ENCODE peak calls at places on chromosome 18, in nine cellular contexts. One of them, this sample, is unnamed.

GRCh38 chr18:36211612-36212065 is 24.3 kb downstream of the MOCOS start:
- DNase-seq in thoracic aorta: no peak
- DNase-seq in AG04450: no peak
- DNase-seq in heart left ventricle: no peak
- DNase-seq in HepG2: no peak
- DNase-seq in GM23248: peak
- DNase-seq in prostate gland: no peak
- DNase-seq in WERI-Rb-1: no peak
- DNase-seq in skeletal muscle cell: no peak
- DNase-seq in this sample: no peak

GRCh38 chr18:22983175-22983574 is 50.0 kb downstream of the RBBP8 start:
- DNase-seq in prostate gland: no peak
- DNase-seq in GM23248: peak
- DNase-seq in skeletal muscle cell: peak
- DNase-seq in thoracic aorta: no peak
- DNase-seq in WERI-Rb-1: no peak
- DNase-seq in HepG2: peak
- DNase-seq in heart left ventricle: no peak
- DNase-seq in AG04450: peak
- DNase-seq in this sample: no peak

GRCh38 chr18:58249677-58250076 is 205.7 kb downstream of the NEDD4L start:
- DNase-seq in HepG2: no peak
- DNase-seq in skeletal muscle cell: no peak
- DNase-seq in GM23248: peak
- DNase-seq in WERI-Rb-1: no peak
- DNase-seq in heart left ventricle: no peak
- DNase-seq in prostate gland: no peak
- DNase-seq in thoracic aorta: no peak
- DNase-seq in AG04450: no peak
- DNase-seq in this sample: no peak

GRCh38 chr18:63105636-63106316 is 213.8 kb downstream of the BCL2 start:
- DNase-seq in thoracic aorta: no peak
- DNase-seq in HepG2: no peak
- DNase-seq in WERI-Rb-1: no peak
- DNase-seq in AG04450: no peak
- DNase-seq in skeletal muscle cell: no peak
- DNase-seq in GM23248: no peak
- DNase-seq in prostate gland: no peak
- DNase-seq in heart left ventricle: no peak
- DNase-seq in this sample: no peak

GRCh38 chr18:6728809-6729246 is 688 bp upstream of the ARHGAP28 start:
- DNase-seq in HepG2: no peak
- DNase-seq in GM23248: no peak
- DNase-seq in WERI-Rb-1: no peak
- DNase-seq in AG04450: no peak
- DNase-seq in prostate gland: peak
- DNase-seq in skeletal muscle cell: no peak
- DNase-seq in thoracic aorta: no peak
- DNase-seq in heart left ventricle: no peak
- DNase-seq in this sample: no peak

GRCh38 chr18:58615150-58616132 is 13.4 kb downstream of the ALPK2 start:
- DNase-seq in HepG2: no peak
- DNase-seq in prostate gland: no peak
- DNase-seq in GM23248: peak
- DNase-seq in AG04450: no peak
- DNase-seq in WERI-Rb-1: no peak
- DNase-seq in thoracic aorta: no peak
- DNase-seq in skeletal muscle cell: no peak
- DNase-seq in heart left ventricle: no peak
- DNase-seq in this sample: no peak

GRCh38 chr18:79789901-79790885 is 7.5 kb upstream of the KCNG2 start:
- DNase-seq in HepG2: no peak
- DNase-seq in AG04450: no peak
- DNase-seq in thoracic aorta: no peak
- DNase-seq in WERI-Rb-1: no peak
- DNase-seq in prostate gland: no peak
- DNase-seq in heart left ventricle: no peak
- DNase-seq in skeletal muscle cell: no peak
- DNase-seq in GM23248: no peak
- DNase-seq in this sample: no peak

GRCh38 chr18:10424576-10425314 is 29.7 kb upstream of the APCDD1 start:
- DNase-seq in AG04450: no peak
- DNase-seq in thoracic aorta: no peak
- DNase-seq in HepG2: no peak
- DNase-seq in WERI-Rb-1: no peak
- DNase-seq in prostate gland: no peak
- DNase-seq in skeletal muscle cell: no peak
- DNase-seq in GM23248: peak
- DNase-seq in heart left ventricle: no peak
- DNase-seq in this sample: no peak

GRCh38 chr18:48007381-48007780 is 76.9 kb upstream of the SMAD2 start:
- DNase-seq in prostate gland: no peak
- DNase-seq in skeletal muscle cell: no peak
- DNase-seq in heart left ventricle: no peak
- DNase-seq in HepG2: no peak
- DNase-seq in GM23248: no peak
- DNase-seq in AG04450: no peak
- DNase-seq in thoracic aorta: no peak
- DNase-seq in WERI-Rb-1: no peak
- DNase-seq in this sample: no peak

GRCh38 chr18:48009116-48009825 is 78.8 kb upstream of the SMAD2 start:
- DNase-seq in WERI-Rb-1: no peak
- DNase-seq in thoracic aorta: no peak
- DNase-seq in AG04450: no peak
- DNase-seq in skeletal muscle cell: no peak
- DNase-seq in prostate gland: no peak
- DNase-seq in GM23248: no peak
- DNase-seq in heart left ventricle: no peak
- DNase-seq in HepG2: no peak
- DNase-seq in this sample: no peak

GRCh38 chr18:48010264-48010663 is 79.8 kb upstream of the SMAD2 start:
- DNase-seq in heart left ventricle: no peak
- DNase-seq in HepG2: no peak
- DNase-seq in thoracic aorta: no peak
- DNase-seq in AG04450: no peak
- DNase-seq in GM23248: no peak
- DNase-seq in skeletal muscle cell: no peak
- DNase-seq in prostate gland: no peak
- DNase-seq in WERI-Rb-1: no peak
- DNase-seq in this sample: no peak

GRCh38 chr18:48006415-48007175 is 76.1 kb upstream of the SMAD2 start:
- DNase-seq in skeletal muscle cell: no peak
- DNase-seq in AG04450: no peak
- DNase-seq in heart left ventricle: no peak
- DNase-seq in prostate gland: no peak
- DNase-seq in HepG2: no peak
- DNase-seq in WERI-Rb-1: no peak
- DNase-seq in thoracic aorta: no peak
- DNase-seq in GM23248: no peak
- DNase-seq in this sample: no peak

GRCh38 chr18:48007955-48008701 is 77.7 kb upstream of the SMAD2 start:
- DNase-seq in thoracic aorta: no peak
- DNase-seq in HepG2: peak
- DNase-seq in heart left ventricle: peak
- DNase-seq in prostate gland: peak
- DNase-seq in skeletal muscle cell: no peak
- DNase-seq in WERI-Rb-1: peak
- DNase-seq in AG04450: no peak
- DNase-seq in GM23248: peak
- DNase-seq in this sample: peak
- H3K4me3 ChIP-seq in thoracic aorta: peak
- H3K4me3 ChIP-seq in HepG2: peak
- H3K4me3 ChIP-seq in heart left ventricle: peak
- H3K4me3 ChIP-seq in prostate gland: peak
- H3K4me3 ChIP-seq in skeletal muscle cell: peak
- H3K4me3 ChIP-seq in WERI-Rb-1: peak
- H3K4me3 ChIP-seq in AG04450: peak
- H3K4me3 ChIP-seq in GM23248: peak
- H3K4me3 ChIP-seq in this sample: peak

DNA sequence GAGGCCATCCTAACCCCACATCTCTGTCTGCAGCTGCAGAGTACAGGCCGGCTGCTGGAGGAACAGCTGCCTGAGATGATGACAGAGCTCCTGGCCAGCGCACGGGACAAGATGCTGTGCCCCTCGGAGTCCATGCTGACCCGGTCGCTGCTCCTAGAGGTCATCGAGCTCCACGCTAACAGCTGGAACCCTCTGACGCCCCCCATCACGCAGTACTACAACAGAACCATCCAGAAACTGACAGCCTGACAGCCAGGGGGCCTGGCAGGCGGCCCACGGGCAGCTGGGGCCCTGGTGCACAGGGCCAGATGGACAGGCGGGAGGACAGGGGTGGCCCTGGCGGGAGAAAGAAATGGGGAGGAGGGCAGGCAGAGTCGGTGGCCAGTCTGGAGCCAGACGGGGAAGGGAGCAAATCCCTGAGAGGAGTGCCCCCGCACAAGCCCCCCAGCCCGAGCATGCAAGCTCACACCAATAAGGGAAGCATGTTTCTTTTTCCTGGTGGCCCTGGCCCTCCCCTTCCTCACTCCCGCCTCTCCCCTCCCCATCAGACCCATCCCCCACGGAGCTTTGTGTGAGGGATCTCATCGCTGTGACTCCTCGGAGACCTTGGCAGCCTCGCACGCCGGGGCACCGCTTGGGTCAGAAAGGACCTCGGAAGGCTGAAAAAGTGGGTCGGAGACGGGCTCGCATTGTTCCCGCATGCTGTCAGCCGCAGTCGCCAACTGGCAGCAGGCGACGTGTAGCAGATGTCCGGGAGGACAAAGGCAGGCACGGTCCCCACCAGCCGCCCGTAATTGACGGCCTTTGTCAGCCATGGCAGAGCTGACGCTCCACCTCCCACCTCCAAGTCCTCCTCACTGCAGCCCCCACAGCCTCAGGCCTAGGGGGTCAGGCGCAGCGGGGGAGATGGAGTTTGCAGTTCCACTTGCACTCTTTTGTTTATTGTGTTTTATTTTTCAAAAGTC is 91.2 kb downstream of the SMAD7 start:
- DNase-seq in WERI-Rb-1: peak
- DNase-seq in AG04450: no peak
- DNase-seq in prostate gland: no peak
- DNase-seq in heart left ventricle: no peak
- DNase-seq in GM23248: no peak
- DNase-seq in thoracic aorta: no peak
- DNase-seq in skeletal muscle cell: no peak
- DNase-seq in HepG2: no peak
- DNase-seq in this sample: no peak
- H3K4me3 ChIP-seq in WERI-Rb-1: peak
- H3K4me3 ChIP-seq in AG04450: no peak
- H3K4me3 ChIP-seq in prostate gland: no peak
- H3K4me3 ChIP-seq in heart left ventricle: no peak
- H3K4me3 ChIP-seq in GM23248: no peak
- H3K4me3 ChIP-seq in thoracic aorta: no peak
- H3K4me3 ChIP-seq in skeletal muscle cell: no peak
- H3K4me3 ChIP-seq in HepG2: no peak
- H3K4me3 ChIP-seq in this sample: no peak

GRCh38 chr18:33576999-33577687 is 876 bp upstream of the ASXL3 start:
- DNase-seq in thoracic aorta: no peak
- DNase-seq in HepG2: no peak
- DNase-seq in skeletal muscle cell: no peak
- DNase-seq in heart left ventricle: no peak
- DNase-seq in WERI-Rb-1: no peak
- DNase-seq in AG04450: no peak
- DNase-seq in prostate gland: no peak
- DNase-seq in GM23248: no peak
- DNase-seq in this sample: no peak

GRCh38 chr18:33579868-33580205 is 1.8 kb downstream of the ASXL3 start:
- DNase-seq in HepG2: no peak
- DNase-seq in thoracic aorta: no peak
- DNase-seq in AG04450: no peak
- DNase-seq in heart left ventricle: no peak
- DNase-seq in WERI-Rb-1: no peak
- DNase-seq in prostate gland: no peak
- DNase-seq in skeletal muscle cell: no peak
- DNase-seq in GM23248: no peak
- DNase-seq in this sample: no peak

GRCh38 chr18:33579147-33579867 is 1.3 kb downstream of the ASXL3 start:
- DNase-seq in HepG2: no peak
- DNase-seq in GM23248: no peak
- DNase-seq in WERI-Rb-1: no peak
- DNase-seq in AG04450: no peak
- DNase-seq in prostate gland: no peak
- DNase-seq in heart left ventricle: no peak
- DNase-seq in thoracic aorta: no peak
- DNase-seq in skeletal muscle cell: no peak
- DNase-seq in this sample: no peak

GRCh38 chr18:33578371-33579146 is 540 bp downstream of the ASXL3 start:
- DNase-seq in thoracic aorta: no peak
- DNase-seq in AG04450: no peak
- DNase-seq in WERI-Rb-1: no peak
- DNase-seq in HepG2: peak
- DNase-seq in GM23248: peak
- DNase-seq in heart left ventricle: peak
- DNase-seq in prostate gland: peak
- DNase-seq in skeletal muscle cell: no peak
- DNase-seq in this sample: no peak

DNA sequence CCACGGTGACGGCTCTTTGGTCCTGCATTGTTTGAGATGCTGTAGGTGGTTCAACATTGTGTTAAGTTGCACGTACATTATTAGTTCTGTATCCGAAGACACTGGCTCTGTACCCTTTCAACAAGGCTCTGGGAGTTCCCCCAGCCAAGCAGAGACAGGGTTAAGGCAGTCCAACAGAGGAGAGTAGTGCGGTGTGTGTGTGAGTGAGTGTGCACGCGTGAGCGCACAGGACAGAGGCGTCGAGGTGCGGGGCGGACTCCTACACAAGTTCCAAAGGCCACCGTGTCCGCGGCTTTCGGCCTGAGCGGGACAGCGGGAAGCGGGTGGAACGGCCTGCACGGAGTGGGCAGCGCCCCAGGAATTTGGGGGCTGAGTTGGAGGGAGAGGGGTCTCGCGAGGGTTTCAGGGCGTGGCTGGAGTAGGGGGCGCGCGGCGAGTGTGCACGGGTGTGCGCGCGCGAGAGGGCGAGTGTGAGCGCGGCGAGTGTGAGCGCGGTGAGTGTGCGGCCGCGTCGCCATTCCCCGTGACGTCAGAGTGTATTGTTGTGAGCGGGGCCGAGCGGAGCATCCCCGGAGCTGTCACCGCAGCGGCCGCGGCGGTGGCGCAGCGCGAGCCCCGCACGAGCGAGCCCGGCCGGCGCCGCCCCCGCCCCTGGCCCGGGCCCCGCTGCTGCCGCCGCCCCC is at the start of gene ASXL3:
- DNase-seq in heart left ventricle: peak
- DNase-seq in prostate gland: peak
- DNase-seq in thoracic aorta: peak
- DNase-seq in HepG2: no peak
- DNase-seq in WERI-Rb-1: peak
- DNase-seq in skeletal muscle cell: no peak
- DNase-seq in AG04450: no peak
- DNase-seq in GM23248: peak
- DNase-seq in this sample: peak
- H3K4me3 ChIP-seq in heart left ventricle: peak
- H3K4me3 ChIP-seq in prostate gland: peak
- H3K4me3 ChIP-seq in thoracic aorta: peak
- H3K4me3 ChIP-seq in HepG2: peak
- H3K4me3 ChIP-seq in WERI-Rb-1: peak
- H3K4me3 ChIP-seq in skeletal muscle cell: peak
- H3K4me3 ChIP-seq in AG04450: peak
- H3K4me3 ChIP-seq in GM23248: peak
- H3K4me3 ChIP-seq in this sample: peak

DNA sequence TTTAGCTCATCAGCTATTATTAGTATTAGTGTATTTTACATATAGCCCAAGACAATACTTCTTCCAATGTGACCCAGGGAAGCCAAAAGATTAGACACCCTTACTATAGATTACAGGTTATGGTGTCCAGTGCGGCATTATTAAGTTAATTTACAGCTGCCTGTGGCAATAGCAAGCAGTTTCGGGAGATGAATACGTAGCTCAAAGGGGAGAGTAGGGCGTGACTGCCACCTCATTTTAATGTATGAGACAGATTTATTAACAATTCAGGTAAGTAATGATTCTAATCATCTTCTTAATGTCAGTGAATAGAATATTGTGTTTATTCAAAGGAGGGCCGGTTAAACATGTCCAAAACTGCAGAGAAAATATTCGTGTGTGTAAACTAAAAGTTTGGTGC is 6.8 kb upstream of the DSG3 start:
- DNase-seq in AG04450: no peak
- DNase-seq in WERI-Rb-1: no peak
- DNase-seq in skeletal muscle cell: no peak
- DNase-seq in heart left ventricle: no peak
- DNase-seq in HepG2: no peak
- DNase-seq in prostate gland: no peak
- DNase-seq in GM23248: no peak
- DNase-seq in thoracic aorta: no peak
- DNase-seq in this sample: no peak
- H3K4me3 ChIP-seq in AG04450: no peak
- H3K4me3 ChIP-seq in WERI-Rb-1: no peak
- H3K4me3 ChIP-seq in skeletal muscle cell: no peak
- H3K4me3 ChIP-seq in heart left ventricle: no peak
- H3K4me3 ChIP-seq in HepG2: no peak
- H3K4me3 ChIP-seq in prostate gland: no peak
- H3K4me3 ChIP-seq in GM23248: no peak
- H3K4me3 ChIP-seq in thoracic aorta: no peak
- H3K4me3 ChIP-seq in this sample: no peak